ENCODE peak calls at places on chromosomes 4 and X, in eight cellular contexts. N, L, K, W, C, Z, Q and O are unnamed samples.

GRCh38 chr4:26458104-26458503 is 32.2 kb downstream of the CCKAR start:
- DNase-seq in C (no peak), Z (no peak), L (peak), N (no peak), W (no peak), Q (no peak), K (peak), O (no peak)

GRCh38 chrX:39992300-39992699 is 105.5 kb downstream of the BCOR start:
- DNase-seq in W (no peak), N (no peak), C (no peak), L (no peak), Q (no peak), K (no peak), Z (no peak), O (no peak)

GRCh38 chr4:175671491-175671934 is 140.6 kb downstream of the GPM6A start:
- DNase-seq in W (peak), Z (no peak), K (peak), N (no peak), L (no peak), C (peak), Q (no peak), O (no peak)

GRCh38 chr4:1460967-1461868 is 55.0 kb upstream of the NKX1-1 start:
- DNase-seq in Z (no peak), L (no peak), K (no peak), N (no peak), W (no peak), C (no peak), Q (no peak), O (peak)

GRCh38 chr4:118964891-118965411 is 76.3 kb downstream of the SYNPO2 start:
- DNase-seq in K (no peak), C (no peak), W (no peak), Z (no peak), L (peak), Q (no peak), N (no peak), O (no peak)

GRCh38 chr4:20416800-20417199 is 165.1 kb downstream of the SLIT2 start:
- DNase-seq in N (no peak), W (no peak), Z (no peak), L (no peak), Q (no peak), C (no peak), K (no peak), O (no peak)

GRCh38 chr4:86450189-86450588 is 90.3 kb upstream of the MAPK10 start:
- DNase-seq in K (no peak), N (no peak), C (no peak), W (no peak), Q (no peak), L (no peak), Z (no peak), O (no peak)

GRCh38 chr4:20248155-20248558 is 3.5 kb upstream of the SLIT2 start:
- DNase-seq in L (peak), K (peak), C (no peak), W (no peak), Z (no peak), Q (no peak), N (no peak), O (no peak)

GRCh38 chr4:75907956-75908355 is 5.7 kb upstream of the PPEF2 start:
- DNase-seq in W (no peak), K (no peak), Z (no peak), C (no peak), Q (no peak), L (no peak), N (no peak), O (no peak)

GRCh38 chr4:5908836-5909235 is 15.9 kb upstream of the CRMP1 start:
- DNase-seq in N (no peak), L (no peak), W (no peak), Z (no peak), Q (no peak), C (no peak), K (no peak), O (no peak)

GRCh38 chr4:3724319-3725231 is 41.6 kb upstream of the ADRA2C start:
- DNase-seq in C (no peak), Q (no peak), Z (no peak), N (no peak), W (no peak), L (no peak), K (no peak), O (no peak)

GRCh38 chrX:13876652-13877051 is 59.8 kb upstream of the GPM6B start:
- DNase-seq in W (no peak), Q (no peak), C (no peak), N (no peak), Z (no peak), K (peak), L (peak), O (no peak)

GRCh38 chr4:27702710-27703431 is 842.2 kb downstream of the STIM2 start:
- DNase-seq in N (no peak), L (no peak), W (no peak), Q (no peak), K (peak), C (peak), Z (no peak), O (no peak)

GRCh38 chrX:20414066-20414465 is 147.4 kb upstream of the RPS6KA3 start:
- DNase-seq in N (no peak), W (no peak), Z (no peak), L (no peak), Q (no peak), C (no peak), K (peak), O (no peak)